ENCODE peak calls at places on chromosomes 2 and 18, in eight cellular contexts. Y, S, X, B, E, O, U and C are unnamed samples.

GRCh38 chr18:12461326-12461725 is 53.6 kb downstream of the PRELID3A start:
- DNase-seq in Y (no peak), S (no peak), X (no peak), B (no peak), E (no peak), O (no peak), U (no peak), C (no peak)

GRCh38 chr18:58586269-58586668 is 42.6 kb downstream of the ALPK2 start:
- DNase-seq in Y (no peak), S (no peak), X (no peak), B (no peak), E (no peak), O (no peak), U (no peak), C (no peak)

GRCh38 chr2:176473177-176473576 is 203.9 kb downstream of the MTX2 start:
- DNase-seq in Y (no peak), S (no peak), X (peak), B (no peak), E (no peak), O (no peak), U (peak), C (no peak)

GRCh38 chr2:143843696-143844095 is 676.2 kb downstream of the ZEB2 start:
- DNase-seq in Y (no peak), S (no peak), X (no peak), B (no peak), E (no peak), O (no peak), U (no peak), C (no peak)

GRCh38 chr2:201618744-201619654 is 24.3 kb downstream of the TMEM237 start:
- DNase-seq in Y (peak), S (peak), X (peak), B (peak), E (no peak), O (no peak), U (peak), C (no peak)

GRCh38 chr18:47036298-47036874 is 965 bp upstream of the ELOA2 start:
- DNase-seq in Y (peak), S (peak), X (peak), B (no peak), E (peak), O (peak), U (peak), C (peak)

GRCh38 chr2:180944372-180944771 is 36.0 kb upstream of the UBE2E3 start:
- DNase-seq in Y (no peak), S (no peak), X (no peak), B (no peak), E (no peak), O (no peak), U (no peak), C (no peak)

GRCh38 chr2:191831410-191831994 is 15.4 kb downstream of the CAVIN2 start:
- DNase-seq in Y (no peak), S (no peak), X (no peak), B (no peak), E (no peak), O (no peak), U (no peak), C (no peak)

GRCh38 chr2:7573166-7573845 is 656.1 kb downstream of the RNF144A start:
- DNase-seq in Y (no peak), S (no peak), X (no peak), B (no peak), E (no peak), O (no peak), U (no peak), C (no peak)

GRCh38 chr18:29164020-29164706 is 987.2 kb upstream of the CDH2 start:
- DNase-seq in Y (peak), S (no peak), X (peak), B (no peak), E (no peak), O (peak), U (peak), C (peak)

GRCh38 chr2:7601990-7602389 is 684.8 kb downstream of the RNF144A start:
- DNase-seq in Y (no peak), S (no peak), X (no peak), B (no peak), E (no peak), O (no peak), U (no peak), C (no peak)

GRCh38 chr2:188773075-188773474 is 201.1 kb upstream of the COL3A1 start:
- DNase-seq in Y (peak), S (no peak), X (peak), B (no peak), E (no peak), O (no peak), U (peak), C (no peak)

GRCh38 chr2:62525549-62525948 is 19.6 kb upstream of the TMEM17 start:
- DNase-seq in Y (no peak), S (no peak), X (no peak), B (no peak), E (no peak), O (no peak), U (no peak), C (no peak)
- H3K4me2 ChIP-seq in Y (no peak), S (no peak), X (no peak), B (no peak), E (no peak), O (peak), U (no peak), C (peak)

DNA sequence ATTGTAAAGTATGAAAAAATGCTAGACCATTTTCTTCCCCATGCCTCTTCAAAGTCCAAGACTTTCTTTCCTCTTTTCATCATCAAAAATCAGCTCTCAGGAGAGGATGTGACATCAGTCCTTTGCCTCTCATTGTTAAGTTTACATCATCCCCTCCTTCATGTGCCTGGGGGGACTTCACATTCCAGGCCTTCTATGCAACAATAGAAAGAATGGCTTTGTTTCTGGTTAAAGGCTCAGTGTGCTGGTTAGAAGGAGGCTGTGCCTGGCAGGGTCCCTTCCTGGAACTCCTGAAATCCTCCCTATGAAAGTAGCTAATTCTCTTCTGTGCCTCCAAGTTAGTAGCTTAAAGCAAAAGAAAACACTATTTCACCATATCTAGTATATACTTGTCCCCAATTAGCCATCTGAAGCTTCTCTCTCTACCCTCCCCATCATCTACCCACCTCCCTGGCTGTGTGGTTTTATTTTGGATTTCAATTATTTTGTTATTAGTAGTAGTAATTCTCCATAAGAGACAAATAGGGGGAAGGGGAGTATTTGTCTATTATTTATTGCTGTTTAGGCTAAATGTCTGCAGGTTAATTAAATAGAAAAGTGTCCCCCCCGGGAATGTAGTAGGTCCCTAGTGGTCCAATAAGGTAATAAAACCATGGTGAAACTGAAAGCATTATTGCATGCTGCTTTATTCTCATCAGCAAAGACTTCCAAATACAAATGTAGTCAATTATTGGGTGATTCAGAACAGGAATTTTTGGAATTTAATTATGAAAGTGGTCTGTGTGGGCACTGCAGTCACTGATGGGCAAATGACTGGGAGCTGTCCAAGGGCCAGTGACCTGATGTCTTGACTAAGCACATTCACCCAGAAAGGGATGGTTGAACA is 69.0 kb downstream of the CPO start:
- DNase-seq in Y (no peak), S (peak), X (peak), B (peak), E (no peak), O (no peak), U (peak), C (no peak)
- H3K4me2 ChIP-seq in Y (peak), S (no peak), X (peak), B (no peak), E (no peak), O (no peak), U (no peak), C (no peak)

GRCh38 chr18:37659906-37660305 is 94.3 kb upstream of the CELF4 start:
- DNase-seq in Y (no peak), S (no peak), X (no peak), B (no peak), E (no peak), O (no peak), U (no peak), C (no peak)
- H3K4me2 ChIP-seq in Y (no peak), S (no peak), X (no peak), B (no peak), E (no peak), O (no peak), U (no peak), C (no peak)

DNA sequence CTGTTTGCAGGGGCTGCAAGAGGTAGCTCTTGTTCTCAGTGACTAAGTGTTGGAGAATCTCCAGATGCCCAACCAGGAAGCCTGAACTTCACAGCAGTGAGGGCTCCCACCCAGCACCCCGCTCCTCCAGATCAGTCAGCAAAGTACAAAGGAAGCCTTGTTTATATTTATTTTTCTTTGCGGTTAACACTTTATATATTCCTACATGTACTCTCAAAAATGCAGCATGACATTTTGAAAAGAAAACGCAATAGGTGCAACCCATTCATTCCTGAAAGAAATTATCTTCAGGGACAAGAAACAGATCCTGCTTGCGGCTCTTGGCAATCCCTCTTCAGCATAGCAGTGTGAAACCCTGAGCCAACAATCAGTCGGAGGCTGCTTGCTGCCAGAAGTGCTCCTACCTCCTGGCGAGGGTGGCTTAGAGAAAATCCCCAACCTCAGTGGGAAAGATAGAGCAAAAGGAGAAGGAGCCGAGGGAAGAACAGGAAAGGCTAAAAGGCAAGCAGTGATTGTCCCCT is 66.0 kb upstream of the ATL2 start:
- DNase-seq in Y (peak), S (no peak), X (peak), B (no peak), E (no peak), O (no peak), U (peak), C (no peak)
- H3K4me2 ChIP-seq in Y (peak), S (peak), X (no peak), B (no peak), E (no peak), O (peak), U (no peak), C (no peak)

GRCh38 chr2:237875234-237876055 is 16.0 kb downstream of the RAMP1 start:
- DNase-seq in Y (no peak), S (no peak), X (no peak), B (no peak), E (no peak), O (no peak), U (no peak), C (no peak)

GRCh38 chr2:237872178-237872887 is 12.9 kb downstream of the RAMP1 start:
- DNase-seq in Y (no peak), S (no peak), X (no peak), B (no peak), E (no peak), O (no peak), U (no peak), C (no peak)

GRCh38 chr2:237873382-237873781 is 14.0 kb downstream of the RAMP1 start:
- DNase-seq in Y (no peak), S (no peak), X (no peak), B (no peak), E (no peak), O (no peak), U (peak), C (no peak)

GRCh38 chr2:237874585-237875161 is 15.2 kb downstream of the RAMP1 start:
- DNase-seq in Y (peak), S (no peak), X (peak), B (no peak), E (no peak), O (no peak), U (peak), C (peak)

DNA sequence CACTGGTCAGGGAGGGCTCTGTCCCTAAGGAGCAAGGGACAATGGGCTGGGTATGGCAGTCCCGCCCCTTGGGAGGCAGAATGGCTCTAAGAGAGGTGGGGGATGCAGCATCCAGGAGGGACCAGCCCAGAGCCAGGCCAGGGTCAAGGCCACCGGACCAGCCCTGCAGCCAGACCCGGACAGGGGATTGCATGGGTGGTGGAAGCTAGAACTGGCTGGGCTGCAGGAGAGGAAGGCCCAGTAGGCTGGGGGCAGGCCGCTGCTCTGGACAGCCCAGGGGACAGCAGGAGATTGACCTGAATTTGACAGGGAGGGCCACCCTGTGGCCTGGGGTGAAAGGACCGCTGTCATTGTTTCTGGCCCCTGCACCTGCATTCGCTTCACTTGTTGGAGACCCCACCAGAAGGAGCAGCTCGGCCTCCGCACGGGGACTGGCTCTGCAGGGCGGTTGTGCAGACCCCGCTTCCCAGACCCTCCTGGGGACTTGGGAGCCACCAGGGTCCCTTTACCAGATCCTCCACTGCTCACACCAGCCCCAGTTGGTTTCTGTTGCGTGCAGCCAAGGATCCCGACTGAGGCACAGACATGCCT is 14.6 kb downstream of the RAMP1 start:
- DNase-seq in Y (no peak), S (no peak), X (no peak), B (no peak), E (no peak), O (no peak), U (no peak), C (no peak)
- H3K4me2 ChIP-seq in Y (peak), S (peak), X (peak), B (no peak), E (no peak), O (no peak), U (no peak), C (peak)

GRCh38 chr18:3916082-3916481 is 466.1 kb downstream of the TGIF1 start:
- DNase-seq in Y (no peak), S (no peak), X (no peak), B (no peak), E (no peak), O (no peak), U (no peak), C (no peak)

GRCh38 chr18:3912705-3913104 is 462.7 kb downstream of the TGIF1 start:
- DNase-seq in Y (peak), S (no peak), X (peak), B (no peak), E (no peak), O (no peak), U (peak), C (no peak)

GRCh38 chr18:3914116-3914515 is 464.1 kb downstream of the TGIF1 start:
- DNase-seq in Y (no peak), S (no peak), X (no peak), B (no peak), E (no peak), O (no peak), U (no peak), C (no peak)

GRCh38 chr18:3910507-3910906 is 460.5 kb downstream of the TGIF1 start:
- DNase-seq in Y (peak), S (no peak), X (peak), B (no peak), E (no peak), O (no peak), U (peak), C (no peak)

GRCh38 chr18:3914833-3915598 is 465.0 kb downstream of the TGIF1 start:
- DNase-seq in Y (no peak), S (no peak), X (no peak), B (no peak), E (peak), O (no peak), U (no peak), C (no peak)
- H3K4me2 ChIP-seq in Y (no peak), S (no peak), X (no peak), B (no peak), E (peak), O (no peak), U (no peak), C (no peak)

GRCh38 chr18:4450065-4450676 is 4.9 kb downstream of the DLGAP1 start:
- DNase-seq in Y (no peak), S (no peak), X (no peak), B (no peak), E (no peak), O (no peak), U (peak), C (no peak)

GRCh38 chr18:4454548-4455112 is 477 bp downstream of the DLGAP1 start:
- DNase-seq in Y (no peak), S (peak), X (no peak), B (no peak), E (no peak), O (no peak), U (no peak), C (no peak)

GRCh38 chr18:4455113-4455811 is at the start of gene DLGAP1:
- DNase-seq in Y (peak), S (peak), X (peak), B (peak), E (no peak), O (peak), U (peak), C (no peak)

GRCh38 chr18:4453712-4454547 is 1.2 kb downstream of the DLGAP1 start:
- DNase-seq in Y (no peak), S (peak), X (no peak), B (peak), E (no peak), O (no peak), U (peak), C (no peak)
- H3K4me2 ChIP-seq in Y (peak), S (peak), X (no peak), B (peak), E (no peak), O (no peak), U (no peak), C (no peak)

DNA sequence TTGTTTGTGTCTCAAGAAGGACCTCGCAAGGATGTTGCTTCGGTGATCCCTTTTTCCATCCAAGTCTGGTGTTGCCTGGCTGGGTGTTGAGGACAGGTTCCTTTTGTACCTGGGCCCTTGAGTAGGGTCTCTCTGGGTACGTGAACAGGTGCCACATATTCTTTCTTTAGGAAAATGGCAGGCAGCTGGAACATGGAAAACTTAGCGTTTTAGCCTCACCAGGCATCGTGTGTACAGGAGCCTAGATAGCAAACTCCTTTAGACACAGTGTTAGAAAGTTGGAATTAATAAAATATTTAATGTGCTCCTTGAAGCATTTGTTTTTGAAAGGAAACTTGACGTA is 54.3 kb upstream of the RBM44 start:
- DNase-seq in Y (no peak), S (no peak), X (no peak), B (no peak), E (no peak), O (no peak), U (no peak), C (no peak)
- H3K4me2 ChIP-seq in Y (no peak), S (no peak), X (peak), B (no peak), E (no peak), O (peak), U (no peak), C (peak)

DNA sequence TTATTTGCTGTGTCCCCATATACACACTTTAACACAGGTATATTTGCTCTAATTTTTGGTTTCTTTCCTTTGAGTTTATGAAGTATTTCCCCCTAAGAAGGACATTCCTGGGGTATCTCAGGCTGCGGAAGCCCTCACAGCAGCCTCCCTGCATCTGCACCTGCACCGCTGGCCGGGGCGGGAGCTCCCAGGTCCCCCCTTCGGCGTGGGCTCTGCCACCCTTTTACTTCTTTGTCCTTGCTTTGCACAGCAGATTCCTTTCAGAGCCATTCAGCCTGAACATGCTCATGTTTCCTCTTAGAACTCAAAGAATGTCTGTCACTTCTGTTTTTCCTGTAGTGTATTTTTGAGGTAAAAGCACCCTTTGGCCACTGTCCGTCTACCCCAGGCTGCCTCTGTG is 146.4 kb downstream of the SNTG2 start:
- DNase-seq in Y (no peak), S (no peak), X (no peak), B (no peak), E (no peak), O (no peak), U (no peak), C (no peak)
- H3K4me2 ChIP-seq in Y (no peak), S (no peak), X (no peak), B (no peak), E (no peak), O (no peak), U (no peak), C (no peak)

GRCh38 chr2:28618221-28619141 is 122.6 kb downstream of the PLB1 start:
- DNase-seq in Y (no peak), S (no peak), X (no peak), B (no peak), E (no peak), O (peak), U (no peak), C (no peak)
- H3K4me2 ChIP-seq in Y (no peak), S (no peak), X (no peak), B (no peak), E (no peak), O (peak), U (no peak), C (no peak)